ENCODE peak calls at places on chromosomes 13 and 19, in four cellular contexts. One of them, this sample, is unnamed.

GRCh38 chr19:1293782-1294621 is 8.3 kb downstream of the EFNA2 start:
- DNase-seq in lower leg skin: no peak
- DNase-seq in left ventricle myocardium inferior: no peak
- DNase-seq in nephron progenitor cell: no peak
- DNase-seq in this sample: no peak

GRCh38 chr19:12766051-12766521 is 9.3 kb downstream of the HOOK2 start:
- DNase-seq in lower leg skin: no peak
- DNase-seq in left ventricle myocardium inferior: peak; percentile 90
- DNase-seq in nephron progenitor cell: peak; percentile 87
- DNase-seq in this sample: no peak

GRCh38 chr13:106186366-106187030 is 349.0 kb downstream of the EFNB2 start:
- DNase-seq in lower leg skin: no peak
- DNase-seq in left ventricle myocardium inferior: no peak
- DNase-seq in nephron progenitor cell: no peak
- DNase-seq in this sample: no peak

GRCh38 chr13:67803118-67803517 is 573.0 kb upstream of the PCDH9 start:
- DNase-seq in lower leg skin: no peak
- DNase-seq in left ventricle myocardium inferior: no peak
- DNase-seq in nephron progenitor cell: no peak
- DNase-seq in this sample: no peak

GRCh38 chr19:4639531-4640246 is 373 bp downstream of the TNFAIP8L1 start:
- DNase-seq in lower leg skin: no peak
- DNase-seq in left ventricle myocardium inferior: no peak
- DNase-seq in nephron progenitor cell: peak; percentile 23
- DNase-seq in this sample: no peak

GRCh38 chr19:30856376-30856775 is 484.2 kb downstream of the ZNF536 start:
- DNase-seq in lower leg skin: no peak
- DNase-seq in left ventricle myocardium inferior: no peak
- DNase-seq in nephron progenitor cell: no peak
- DNase-seq in this sample: no peak

GRCh38 chr13:111344471-111345191 is 24.2 kb downstream of the TEX29 start:
- DNase-seq in lower leg skin: no peak
- DNase-seq in left ventricle myocardium inferior: no peak
- DNase-seq in nephron progenitor cell: peak; percentile 65
- DNase-seq in this sample: no peak

GRCh38 chr13:89514534-89515312 is 1832.8 kb upstream of the MIR17HG start:
- DNase-seq in lower leg skin: no peak
- DNase-seq in left ventricle myocardium inferior: no peak
- DNase-seq in nephron progenitor cell: no peak
- DNase-seq in this sample: no peak

GRCh38 chr13:53499551-53499950 is 470.9 kb downstream of the OLFM4 start:
- DNase-seq in lower leg skin: no peak
- DNase-seq in left ventricle myocardium inferior: no peak
- DNase-seq in nephron progenitor cell: no peak
- DNase-seq in this sample: no peak

GRCh38 chr19:56217039-56217949 is 15.2 kb downstream of the ZSCAN5C start:
- DNase-seq in lower leg skin: peak; percentile 16
- DNase-seq in left ventricle myocardium inferior: peak; percentile 15
- DNase-seq in nephron progenitor cell: peak; percentile 9
- DNase-seq in this sample: no peak

GRCh38 chr13:74230984-74231443 is 96.8 kb upstream of the KLF12 start:
- DNase-seq in lower leg skin: no peak
- DNase-seq in left ventricle myocardium inferior: no peak
- DNase-seq in nephron progenitor cell: no peak
- DNase-seq in this sample: no peak

GRCh38 chr19:48872884-48873475 is 759 bp downstream of the PPP1R15A start:
- DNase-seq in lower leg skin: peak; percentile 96
- DNase-seq in left ventricle myocardium inferior: peak; percentile 84
- DNase-seq in nephron progenitor cell: peak; percentile 69
- DNase-seq in this sample: peak; percentile 86

GRCh38 chr19:48874309-48875135 is 2.3 kb downstream of the PPP1R15A start:
- DNase-seq in lower leg skin: no peak
- DNase-seq in left ventricle myocardium inferior: no peak
- DNase-seq in nephron progenitor cell: no peak
- DNase-seq in this sample: no peak

GRCh38 chr19:48870048-48870447 is 1.6 kb upstream of the PLEKHA4 start:
- DNase-seq in lower leg skin: no peak
- DNase-seq in left ventricle myocardium inferior: no peak
- DNase-seq in nephron progenitor cell: no peak
- DNase-seq in this sample: no peak

GRCh38 chr19:48873476-48874308 is 1.5 kb downstream of the PPP1R15A start:
- DNase-seq in lower leg skin: no peak
- DNase-seq in left ventricle myocardium inferior: no peak
- DNase-seq in nephron progenitor cell: no peak
- DNase-seq in this sample: no peak

GRCh38 chr19:48872182-48872883 is at the start of gene PPP1R15A:
- DNase-seq in lower leg skin: peak; percentile 99
- DNase-seq in left ventricle myocardium inferior: peak; percentile 98
- DNase-seq in nephron progenitor cell: peak; percentile 99
- DNase-seq in this sample: peak; percentile 90
- TF ChIP-seq CTCF in lower leg skin: no peak
- TF ChIP-seq CTCF in left ventricle myocardium inferior: peak; percentile 37
- TF ChIP-seq CTCF in nephron progenitor cell: no peak
- TF ChIP-seq CTCF in this sample: peak; percentile 34

DNA sequence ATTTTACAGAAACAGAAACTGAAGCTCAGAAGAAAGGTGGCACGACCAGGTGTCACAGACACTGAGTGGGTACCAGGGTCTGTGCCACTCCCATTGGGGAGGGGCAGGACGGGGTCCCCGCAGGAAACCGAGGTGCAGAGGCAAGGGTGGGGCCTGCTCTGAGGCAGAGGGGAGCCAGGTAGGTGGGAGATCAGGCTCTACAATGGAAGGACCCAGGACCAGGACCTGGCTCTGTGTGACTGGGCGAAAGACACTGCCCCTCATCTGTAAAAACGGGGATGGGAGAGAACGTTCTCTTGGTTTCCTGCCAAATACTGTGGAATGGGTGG is 2.8 kb downstream of the PTGIR start:
- DNase-seq in lower leg skin: no peak
- DNase-seq in left ventricle myocardium inferior: no peak
- DNase-seq in nephron progenitor cell: no peak
- DNase-seq in this sample: no peak
- TF ChIP-seq CTCF in lower leg skin: no peak
- TF ChIP-seq CTCF in left ventricle myocardium inferior: no peak
- TF ChIP-seq CTCF in nephron progenitor cell: no peak
- TF ChIP-seq CTCF in this sample: no peak

DNA sequence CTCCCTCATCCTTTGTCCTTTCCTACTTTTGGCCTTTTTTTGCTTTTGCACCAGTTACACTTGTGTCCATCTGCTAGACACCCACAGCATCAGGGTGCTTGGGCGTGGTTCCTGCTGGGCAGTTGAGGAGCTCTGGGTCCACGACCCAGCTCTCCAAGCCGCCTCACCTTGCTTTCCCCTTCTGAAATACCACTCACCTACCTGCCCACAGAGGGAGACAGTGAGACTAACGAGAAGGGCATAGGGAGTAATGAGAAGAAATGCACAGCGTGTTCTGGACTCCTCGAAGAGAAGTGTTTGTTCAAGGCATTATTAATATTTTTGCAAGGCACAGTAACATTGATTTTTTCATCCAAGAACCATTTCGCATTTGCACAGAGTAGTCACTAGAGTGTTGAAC is 92.9 kb downstream of the DNAJC15 start:
- DNase-seq in lower leg skin: no peak
- DNase-seq in left ventricle myocardium inferior: no peak
- DNase-seq in nephron progenitor cell: no peak
- DNase-seq in this sample: no peak
- TF ChIP-seq CTCF in lower leg skin: no peak
- TF ChIP-seq CTCF in left ventricle myocardium inferior: no peak
- TF ChIP-seq CTCF in nephron progenitor cell: no peak
- TF ChIP-seq CTCF in this sample: no peak

GRCh38 chr13:108328848-108329247 is 59.3 kb downstream of the TNFSF13B start:
- DNase-seq in lower leg skin: no peak
- DNase-seq in left ventricle myocardium inferior: no peak
- DNase-seq in nephron progenitor cell: no peak
- DNase-seq in this sample: no peak

GRCh38 chr13:108325863-108326262 is 56.3 kb downstream of the TNFSF13B start:
- DNase-seq in lower leg skin: no peak
- DNase-seq in left ventricle myocardium inferior: no peak
- DNase-seq in nephron progenitor cell: no peak
- DNase-seq in this sample: no peak

GRCh38 chr13:108322206-108322824 is 52.8 kb downstream of the TNFSF13B start:
- DNase-seq in lower leg skin: no peak
- DNase-seq in left ventricle myocardium inferior: no peak
- DNase-seq in nephron progenitor cell: no peak
- DNase-seq in this sample: no peak

DNA sequence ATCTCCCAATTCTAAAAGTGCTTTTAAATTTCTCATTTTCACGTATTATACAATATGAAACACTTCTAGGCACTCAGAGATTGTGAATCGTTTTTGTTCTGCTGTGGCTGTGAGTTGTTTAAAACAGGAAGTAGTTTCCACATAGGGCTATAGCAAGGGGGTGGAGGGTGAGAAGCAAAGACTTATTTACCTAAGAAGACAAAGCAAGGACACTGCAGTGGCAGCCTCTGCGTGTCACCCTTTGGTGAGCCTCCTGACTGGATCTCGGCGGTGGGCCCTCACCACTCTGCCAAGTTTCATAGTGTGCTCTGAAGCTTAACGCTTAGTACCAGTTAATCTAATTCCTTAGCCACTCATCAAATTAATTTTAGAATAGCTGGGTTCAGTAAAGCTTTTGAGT is 56.8 kb downstream of the TNFSF13B start:
- DNase-seq in lower leg skin: no peak
- DNase-seq in left ventricle myocardium inferior: no peak
- DNase-seq in nephron progenitor cell: no peak
- DNase-seq in this sample: no peak
- TF ChIP-seq CTCF in lower leg skin: no peak
- TF ChIP-seq CTCF in left ventricle myocardium inferior: no peak
- TF ChIP-seq CTCF in nephron progenitor cell: no peak
- TF ChIP-seq CTCF in this sample: no peak

This sample was measured in thoracic aorta.